ENCODE peak calls at places on chromosomes 16 and 17, in ten cellular contexts. X is brain microvascular endothelial cell; E is GM12878; W is adrenal gland; N is WTC11; P is left lung; J is nephron progenitor cell; B is body of pancreas; Z is left ventricle myocardium inferior; H is activated CD8-positive, alpha-beta T cell treated with anti-CD3 and anti-CD28 coated beads for 36 hours. O is an unnamed sample.

GRCh38 chr17:77211681-77212080 is 70.9 kb downstream of the SEC14L1 start:
- DNase-seq in B (no peak), N (no peak), P (no peak), H (no peak), W (no peak), Z (no peak), X (no peak), E (no peak), J (no peak), O (no peak)

GRCh38 chr16:71423865-71424264 is 18.0 kb downstream of the TLE7 start:
- DNase-seq in B (no peak), P (no peak), W (no peak), J (no peak), N (no peak), H (no peak), Z (no peak), X (no peak), E (no peak), O (no peak)

GRCh38 chr17:82300707-82301270 is 16.6 kb downstream of the CD7 start:
- DNase-seq in X (no peak), P (peak; percentile 64), N (peak; percentile 72), B (peak; percentile 74), J (peak; percentile 71), Z (peak; percentile 66), E (no peak), W (peak; percentile 59), H (peak; percentile 78), O (no peak)

GRCh38 chr16:75529056-75529905 is 6.6 kb downstream of the CHST5 start:
- DNase-seq in B (no peak), X (no peak), J (no peak), N (no peak), P (no peak), E (no peak), Z (no peak), H (no peak), W (no peak), O (no peak)

GRCh38 chr16:80300876-80301275 is 239.9 kb upstream of the DYNLRB2 start:
- DNase-seq in P (no peak), W (no peak), J (no peak), H (no peak), X (peak; percentile 45), N (no peak), E (no peak), Z (no peak), B (peak; percentile 17), O (no peak)

GRCh38 chr16:75239463-75240122 is 11.8 kb downstream of the BCAR1 start:
- DNase-seq in B (no peak), J (no peak), E (no peak), H (no peak), W (no peak), Z (no peak), X (no peak), N (no peak), P (no peak), O (no peak)

GRCh38 chr17:29181226-29181625 is 1.0 kb upstream of the MYO18A start:
- DNase-seq in Z (no peak), E (no peak), B (no peak), W (no peak), H (no peak), N (no peak), J (no peak), X (no peak), P (no peak), O (no peak)

GRCh38 chr17:73743802-73744201 is 99.6 kb upstream of the SDK2 start:
- DNase-seq in P (no peak), B (no peak), J (no peak), W (no peak), H (no peak), N (no peak), X (no peak), Z (no peak), E (no peak), O (no peak)

GRCh38 chr17:73703216-73703615 is 59.0 kb upstream of the SDK2 start:
- DNase-seq in J (no peak), X (no peak), B (no peak), H (no peak), W (no peak), E (no peak), Z (no peak), P (no peak), N (no peak), O (no peak)

GRCh38 chr17:58666858-58667267 is 25.0 kb downstream of the TEX14 start:
- DNase-seq in X (no peak), W (peak; percentile 48), H (peak; percentile 59), Z (peak; percentile 66), B (peak; percentile 72), N (no peak), J (no peak), P (peak; percentile 86), E (no peak), O (peak; percentile 33)

GRCh38 chr17:77374170-77374936 is 233.6 kb downstream of the SEC14L1 start:
- DNase-seq in Z (peak; percentile 87), X (peak; percentile 64), B (peak; percentile 75), P (peak; percentile 87), E (no peak), H (peak; percentile 89), W (peak; percentile 86), N (peak; percentile 86), J (peak; percentile 83), O (no peak)

GRCh38 chr16:76338472-76338871 is 61.3 kb downstream of the CNTNAP4 start:
- DNase-seq in P (no peak), Z (no peak), J (no peak), W (no peak), B (no peak), E (no peak), N (no peak), X (no peak), H (no peak), O (no peak)

GRCh38 chr16:5581428-5581827 is 483.8 kb upstream of the EEF2KMT start:
- DNase-seq in P (no peak), H (no peak), X (no peak), W (no peak), Z (no peak), J (no peak), B (no peak), E (no peak), N (no peak), O (no peak)

GRCh38 chr16:77434022-77434364 is 841 bp downstream of the ADAMTS18 start:
- DNase-seq in X (no peak), N (no peak), E (no peak), W (no peak), B (no peak), P (no peak), Z (no peak), J (no peak), H (no peak), O (no peak)

GRCh38 chr16:69845181-69845580 is 83.0 kb downstream of the WWP2 start:
- DNase-seq in X (no peak), N (no peak), B (no peak), P (no peak), Z (no peak), W (no peak), E (no peak), H (no peak), J (no peak), O (no peak)

GRCh38 chr16:4183258-4184037 is 58.4 kb downstream of the SRL start:
- DNase-seq in E (peak; percentile 56), N (peak; percentile 96), P (peak; percentile 94), W (peak; percentile 97), X (peak; percentile 80), Z (peak; percentile 91), B (peak; percentile 94), H (peak; percentile 88), J (peak; percentile 98), O (peak; percentile 58)
- TF ChIP-seq CTCF in E (no peak), N (no peak), P (no peak), W (no peak), X (peak; percentile 9), Z (peak; percentile 40), B (no peak), H (no peak), J (no peak), O (no peak)

GRCh38 chr17:66629762-66630161 is 205.2 kb upstream of the CACNG5 start:
- DNase-seq in H (no peak), W (no peak), J (no peak), N (no peak), Z (no peak), P (no peak), X (no peak), E (no peak), B (no peak), O (no peak)

GRCh38 chr17:66627985-66628384 is 206.9 kb upstream of the CACNG5 start:
- DNase-seq in Z (no peak), J (no peak), X (no peak), P (no peak), H (no peak), N (no peak), W (no peak), B (no peak), E (no peak), O (no peak)

GRCh38 chr17:66620528-66620927 is 214.4 kb upstream of the CACNG5 start:
- DNase-seq in B (no peak), P (no peak), N (no peak), J (no peak), W (no peak), X (no peak), E (no peak), Z (no peak), H (no peak), O (no peak)

GRCh38 chr17:66630379-66630778 is 204.5 kb upstream of the CACNG5 start:
- DNase-seq in J (no peak), P (no peak), Z (no peak), X (no peak), H (no peak), E (no peak), B (no peak), W (no peak), N (no peak), O (no peak)

DNA sequence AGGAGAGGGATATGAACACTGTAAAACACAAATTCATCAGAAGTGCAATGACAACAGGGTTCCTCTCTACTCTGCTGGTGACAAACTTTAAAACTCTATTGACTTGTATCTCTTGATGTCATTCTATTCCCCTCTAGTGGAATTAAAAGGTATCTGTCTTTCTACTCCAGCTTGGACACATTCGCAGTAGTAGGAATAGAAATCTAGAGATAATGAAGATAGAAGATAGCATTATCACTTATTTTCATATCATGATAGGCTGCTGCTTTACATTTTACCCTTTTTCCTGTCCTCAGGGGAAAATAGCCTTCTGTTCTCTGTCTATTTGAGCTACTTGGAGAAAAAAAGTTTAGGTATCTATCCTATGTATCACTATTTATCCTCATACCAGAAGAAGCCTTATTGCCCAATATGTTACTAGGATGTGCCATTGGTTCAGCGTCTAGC is 209.6 kb upstream of the CACNG5 start:
- DNase-seq in P (no peak), H (no peak), W (no peak), N (no peak), Z (no peak), X (no peak), B (no peak), J (no peak), E (no peak), O (no peak)
- TF ChIP-seq CTCF in P (peak; percentile 22), H (no peak), W (peak; percentile 27), N (no peak), Z (peak; percentile 67), X (peak; percentile 31), B (peak; percentile 14), J (peak; percentile 46), E (no peak), O (no peak)

GRCh38 chr16:67305216-67306071 is 21.1 kb downstream of the KCTD19 start:
- DNase-seq in N (no peak), J (no peak), X (no peak), B (no peak), W (no peak), Z (no peak), P (no peak), E (no peak), H (no peak), O (no peak)
- TF ChIP-seq CTCF in N (no peak), J (no peak), X (no peak), B (no peak), W (no peak), Z (no peak), P (no peak), E (no peak), H (no peak), O (no peak)

GRCh38 chr16:1610071-1610840 is 1.6 kb downstream of the IFT140 start:
- DNase-seq in X (peak; percentile 63), W (peak; percentile 92), Z (peak; percentile 88), P (peak; percentile 87), E (peak; percentile 41), H (peak; percentile 91), N (peak; percentile 95), J (peak; percentile 97), B (peak; percentile 93), O (peak; percentile 65)
- TF ChIP-seq CTCF in X (no peak), W (no peak), Z (no peak), P (no peak), E (no peak), H (no peak), N (no peak), J (no peak), B (no peak), O (no peak)